ENCODE peak calls at places on chromosomes 12 and 14, in five cellular contexts. H is IMR-90, O is heart right ventricle, L is astrocyte, C is tibial artery. R is an unnamed sample.

GRCh38 chr14:100740196-100740825 is 13.6 kb downstream of the DLK1 start:
- DNase-seq in C (no peak), O (no peak), H (no peak), L (no peak), R (no peak)

GRCh38 chr12:112380663-112381420 is 1.4 kb downstream of the HECTD4 start:
- DNase-seq in H (no peak), O (peak; percentile 10), C (no peak), L (peak; percentile 36), R (no peak)

GRCh38 chr12:11702959-11703358 is 53.5 kb downstream of the ETV6 start:
- DNase-seq in H (no peak), L (no peak), C (no peak), O (no peak), R (no peak)

GRCh38 chr12:21939435-21939834 is 1.8 kb downstream of the ABCC9 start:
- DNase-seq in O (no peak), H (no peak), C (no peak), L (no peak), R (no peak)

GRCh38 chr14:61860294-61860918 is 98.2 kb downstream of the SNAPC1 start:
- DNase-seq in O (no peak), H (peak; percentile 42), C (peak; percentile 56), L (peak; percentile 14), R (no peak)

GRCh38 chr12:118980407-118981014 is 830 bp upstream of the SRRM4 start:
- DNase-seq in C (no peak), H (no peak), O (no peak), L (no peak), R (no peak)

GRCh38 chr12:13187399-13187798 is 9.1 kb upstream of the EMP1 start:
- DNase-seq in H (peak; percentile 88), C (no peak), L (peak; percentile 79), O (no peak), R (peak; percentile 26)

GRCh38 chr14:92470215-92470614 is 43.4 kb upstream of the RIN3 start:
- DNase-seq in L (peak; percentile 95), C (no peak), H (peak; percentile 65), O (no peak), R (no peak)

GRCh38 chr14:86055512-86055911 is 525.6 kb downstream of the FLRT2 start:
- DNase-seq in L (no peak), C (no peak), H (peak; percentile 13), O (no peak), R (no peak)

GRCh38 chr12:1619599-1619998 is 9.4 kb upstream of the WNT5B start:
- DNase-seq in O (peak; percentile 53), H (no peak), L (no peak), C (peak; percentile 65), R (no peak)

GRCh38 chr12:91406920-91407341 is 224.3 kb upstream of the DCN start:
- DNase-seq in L (peak; percentile 32), H (no peak), C (no peak), O (no peak), R (no peak)

GRCh38 chr12:65596514-65597010 is 227.7 kb upstream of the HMGA2 start:
- DNase-seq in H (peak; percentile 27), O (no peak), L (no peak), C (no peak), R (no peak)

GRCh38 chr14:39107624-39108023 is 4.6 kb upstream of the SEC23A start:
- DNase-seq in O (no peak), H (peak; percentile 55), C (no peak), L (peak; percentile 39), R (no peak)

GRCh38 chr12:2683283-2684025 is 111.3 kb upstream of the FKBP4 start:
- DNase-seq in O (no peak), L (no peak), C (no peak), H (peak; percentile 30), R (peak; percentile 38)

GRCh38 chr14:74407021-74407800 is 18.8 kb downstream of the SYNDIG1L start:
- DNase-seq in O (no peak), H (no peak), L (no peak), C (no peak), R (no peak)

GRCh38 chr12:117457189-117457588 is 95.8 kb upstream of the NOS1 start:
- DNase-seq in H (no peak), O (no peak), C (no peak), L (no peak), R (no peak)

GRCh38 chr12:79121486-79121885 is 256.9 kb downstream of the SYT1 start:
- DNase-seq in H (no peak), C (no peak), L (no peak), O (no peak), R (no peak)

GRCh38 chr14:53912121-53912520 is 44.5 kb downstream of the BMP4 start:
- DNase-seq in H (no peak), C (no peak), O (no peak), L (no peak), R (no peak)

GRCh38 chr12:60333461-60333860 is 737.6 kb downstream of the SLC16A7 start:
- DNase-seq in L (peak; percentile 3), H (peak; percentile 34), O (no peak), C (no peak), R (no peak)

GRCh38 chr12:130017571-130018449 is 114.0 kb upstream of the TMEM132D start:
- DNase-seq in C (no peak), O (no peak), H (no peak), L (no peak), R (peak; percentile 11)

GRCh38 chr12:32618115-32618514 is 61.0 kb upstream of the DNM1L start:
- DNase-seq in O (no peak), C (no peak), L (no peak), H (no peak), R (no peak)

GRCh38 chr12:68158427-68158826 is 1.1 kb downstream of the IFNG start:
- DNase-seq in C (no peak), L (no peak), O (no peak), H (no peak), R (no peak)

GRCh38 chr14:78983126-78983525 is 813.0 kb downstream of the NRXN3 start:
- DNase-seq in H (peak; percentile 68), O (no peak), C (no peak), L (peak; percentile 85), R (no peak)

GRCh38 chr12:120834489-120835303 is 69.5 kb downstream of the SPPL3 start:
- DNase-seq in H (no peak), C (no peak), O (no peak), L (no peak), R (no peak)

GRCh38 chr12:38776657-38777056 is 128.7 kb downstream of the CPNE8 start:
- DNase-seq in H (no peak), C (no peak), L (no peak), O (no peak), R (no peak)

GRCh38 chr12:80714055-80714454 is 2.7 kb upstream of the MYF5 start:
- DNase-seq in L (peak; percentile 25), C (no peak), H (peak; percentile 14), O (no peak), R (no peak)

GRCh38 chr14:22598896-22599244 is 770 bp downstream of the ABHD4 start:
- DNase-seq in O (no peak), L (peak; percentile 66), C (peak; percentile 49), H (peak; percentile 71), R (no peak)

GRCh38 chr14:73599494-73599893 is 7.8 kb downstream of the ACOT4 start:
- DNase-seq in C (no peak), H (no peak), O (no peak), L (no peak), R (no peak)

GRCh38 chr12:112153181-112153899 is 28.0 kb downstream of the TRAFD1 start:
- DNase-seq in H (no peak), O (no peak), C (no peak), L (no peak), R (no peak)

GRCh38 chr14:102197317-102197850 is 57.7 kb downstream of the WDR20 start:
- DNase-seq in C (no peak), O (no peak), H (no peak), L (no peak), R (no peak)

GRCh38 chr12:6192604-6193380 is 7.4 kb upstream of the CD9 start:
- DNase-seq in H (no peak), L (no peak), C (no peak), O (no peak), R (no peak)

GRCh38 chr14:37153483-37153882 is 18.9 kb downstream of the SLC25A21 start:
- DNase-seq in H (no peak), C (no peak), L (no peak), O (no peak), R (no peak)

GRCh38 chr12:51759175-51759574 is 89.3 kb downstream of the FIGNL2 start:
- DNase-seq in L (no peak), C (no peak), O (no peak), H (peak; percentile 72), R (no peak)

GRCh38 chr12:48924617-48925217 is 575 bp downstream of the FKBP11 start:
- DNase-seq in O (peak; percentile 48), L (peak; percentile 32), C (peak; percentile 29), H (peak; percentile 46), R (no peak)
- TF ChIP-seq CTCF in O (peak; percentile 57), L (peak; percentile 42), C (peak; percentile 31), H (peak; percentile 53), R (peak; percentile 15)

DNA sequence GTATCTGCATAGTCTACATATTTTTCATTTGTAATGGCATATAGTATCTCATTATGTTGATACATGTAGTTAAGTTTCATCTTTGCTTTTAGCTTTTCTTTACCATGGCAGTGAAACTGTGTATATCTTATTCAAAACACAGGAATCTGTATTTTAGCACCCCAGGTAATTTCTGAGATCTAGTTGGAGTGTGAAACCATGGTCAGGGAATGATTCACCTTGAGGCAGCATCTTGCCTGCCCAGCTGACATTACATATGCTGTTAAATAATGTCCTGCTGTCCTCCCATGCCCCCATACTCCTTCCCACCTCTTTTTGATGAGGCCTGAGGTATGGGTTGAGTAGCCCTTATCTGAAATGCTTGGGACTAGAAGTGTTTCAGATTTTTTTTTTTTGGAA is 125.4 kb upstream of the ATF1 start:
- DNase-seq in H (no peak), C (no peak), O (no peak), L (no peak), R (no peak)
- H3K27ac ChIP-seq in H (no peak overlapping the region), C (no peak overlapping the region), O (no peak overlapping the region), L (no peak overlapping the region), R (no peak overlapping the region)

GRCh38 chr12:54282949-54283593 is 2.5 kb downstream of the HNRNPA1 start:
- DNase-seq in C (no peak), L (no peak), H (no peak), O (no peak), R (no peak)
- H3K4me3 ChIP-seq in C (no peak overlapping the region), L (peak overlapping the region; percentile 90), H (no peak overlapping the region), O (peak overlapping the region; percentile 74), R (peak overlapping the region; percentile 74)

DNA sequence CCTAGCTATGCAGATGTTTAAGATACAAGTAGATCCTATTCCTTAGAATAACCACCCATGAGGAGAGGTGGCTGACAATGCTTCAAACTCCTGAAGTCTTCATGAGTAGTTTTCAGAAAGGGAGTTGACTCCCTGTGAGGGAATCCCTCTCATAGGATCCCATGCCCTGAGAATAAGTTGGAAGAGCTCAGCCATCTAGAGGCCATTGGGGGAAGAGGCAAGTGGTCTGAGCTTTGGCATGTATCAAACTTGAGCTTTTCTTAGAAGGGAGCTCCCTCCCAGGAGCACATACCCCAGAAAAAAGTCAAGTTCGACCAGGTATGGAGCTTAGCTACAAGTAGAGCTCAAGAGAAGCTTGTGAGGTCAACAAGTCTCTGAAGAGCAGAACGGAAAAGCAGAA is 165.7 kb upstream of the RBM19 start:
- DNase-seq in L (no peak), H (no peak), O (no peak), C (no peak), R (no peak)
- TF ChIP-seq CTCF in L (no peak), H (no peak), O (no peak), C (no peak), R (no peak)

GRCh38 chr12:46432325-46432724 is 59.8 kb upstream of the SLC38A2 start:
- DNase-seq in C (no peak), L (no peak), O (no peak), H (no peak), R (no peak)
- H3K27ac ChIP-seq in C (peak overlapping the region; percentile 47), L (peak overlapping the region; percentile 94), O (peak overlapping the region; percentile 49), H (peak overlapping the region; percentile 100), R (peak overlapping the region; percentile 47)

R was measured in coronary artery.